ENCODE peak calls at places on chromosome 13, in seven cellular contexts. F, V, P, L, B, G and A are unnamed samples.

GRCh38 chr13:95842898-95843297 is 166.0 kb downstream of the DNAJC3 start:
- DNase-seq in B (no peak), F (no peak), P (no peak), G (no peak), V (no peak), L (no peak), A (no peak)

GRCh38 chr13:27334774-27335490 is 64.3 kb downstream of the RASL11A start:
- DNase-seq in V (no peak), B (peak; percentile 76), P (no peak), F (no peak), G (no peak), L (no peak), A (no peak)

GRCh38 chr13:103926118-103926517 is 859.9 kb upstream of the SLC10A2 start:
- DNase-seq in P (no peak), G (no peak), B (no peak), L (no peak), F (no peak), V (no peak), A (no peak)

GRCh38 chr13:21696865-21697448 is 26.1 kb downstream of the FGF9 start:
- DNase-seq in P (no peak), V (no peak), F (no peak), G (no peak), L (no peak), B (no peak), A (peak; percentile 14)

GRCh38 chr13:32734511-32734910 is 148.3 kb downstream of the PDS5B start:
- DNase-seq in B (no peak), L (peak; percentile 6), V (no peak), G (no peak), F (peak; percentile 67), P (no peak), A (no peak)

GRCh38 chr13:20475927-20476691 is 49.5 kb downstream of the CRYL1 start:
- DNase-seq in V (no peak), L (no peak), P (no peak), B (no peak), G (peak; percentile 84), F (peak; percentile 11), A (no peak)

GRCh38 chr13:39531646-39532045 is 71.3 kb downstream of the LHFPL6 start:
- DNase-seq in B (no peak), L (no peak), G (no peak), V (no peak), F (peak; percentile 3), P (no peak), A (no peak)

GRCh38 chr13:62088155-62088554 is 672.5 kb upstream of the PCDH20 start:
- DNase-seq in B (no peak), L (no peak), F (no peak), P (no peak), V (no peak), G (peak; percentile 3), A (no peak)

GRCh38 chr13:63124863-63125262 is 1709.2 kb upstream of the PCDH20 start:
- DNase-seq in L (no peak), V (no peak), B (peak; percentile 59), F (no peak), G (peak; percentile 8), P (no peak), A (no peak)

GRCh38 chr13:102645701-102646100 is 48.9 kb downstream of the TPP2 start:
- DNase-seq in V (no peak), B (no peak), F (no peak), P (no peak), G (no peak), L (no peak), A (no peak)